ENCODE peak calls at places on chromosomes 5 and 9, in five cellular contexts. A, Q, F, Z and S are unnamed samples.

GRCh38 chr5:19777363-19777762 is 210.6 kb downstream of the CDH18 start:
- DNase-seq in A (no peak), Q (no peak), F (no peak), Z (no peak), S (no peak)

GRCh38 chr5:640461-641330 is 28.6 kb downstream of the CEP72 start:
- DNase-seq in A (no peak), Q (peak; percentile 22), F (no peak), Z (no peak), S (no peak)

GRCh38 chr9:136021171-136021890 is 60.2 kb upstream of the UBAC1 start:
- DNase-seq in A (no peak), Q (no peak), F (no peak), Z (no peak), S (no peak)

GRCh38 chr9:2116073-2116472 is 100.9 kb downstream of the SMARCA2 start:
- DNase-seq in A (no peak), Q (no peak), F (no peak), Z (no peak), S (no peak)

GRCh38 chr9:133403766-133404439 is 13.9 kb downstream of the REXO4 start:
- DNase-seq in A (no peak), Q (peak; percentile 78), F (peak; percentile 59), Z (no peak), S (peak; percentile 51)

GRCh38 chr5:98770158-98770910 is 3.1 kb upstream of the RGMB start:
- DNase-seq in A (peak; percentile 68), Q (peak; percentile 67), F (peak; percentile 30), Z (peak; percentile 45), S (peak; percentile 42)

GRCh38 chr5:172420215-172420934 is 34.0 kb downstream of the SH3PXD2B start:
- DNase-seq in A (peak; percentile 89), Q (peak; percentile 86), F (peak; percentile 92), Z (peak; percentile 65), S (peak; percentile 74)

GRCh38 chr9:125457357-125457756 is 195.7 kb downstream of the GAPVD1 start:
- DNase-seq in A (no peak), Q (no peak), F (no peak), Z (no peak), S (no peak)

GRCh38 chr9:101571114-101571513 is 23.7 kb downstream of the PPP3R2 start:
- DNase-seq in A (no peak), Q (no peak), F (no peak), Z (no peak), S (no peak)

GRCh38 chr5:142364251-142365145 is 39.7 kb upstream of the SPRY4 start:
- DNase-seq in A (peak; percentile 32), Q (peak; percentile 63), F (no peak), Z (peak; percentile 39), S (peak; percentile 82)

GRCh38 chr5:109939109-109939682 is 249.5 kb downstream of the MAN2A1 start:
- DNase-seq in A (no peak), Q (no peak), F (no peak), Z (no peak), S (no peak)

GRCh38 chr9:119400607-119401006 is 31.4 kb upstream of the BRINP1 start:
- DNase-seq in A (no peak), Q (no peak), F (no peak), Z (no peak), S (no peak)

GRCh38 chr5:81334304-81335061 is 33.1 kb downstream of the ZCCHC9 start:
- DNase-seq in A (no peak), Q (no peak), F (no peak), Z (no peak), S (no peak)

GRCh38 chr5:170067152-170067551 is 38.5 kb upstream of the FOXI1 start:
- DNase-seq in A (no peak), Q (no peak), F (no peak), Z (no peak), S (no peak)

GRCh38 chr9:130963916-130964315 is 24.9 kb upstream of the FIBCD1 start:
- DNase-seq in A (no peak), Q (no peak), F (no peak), Z (no peak), S (no peak)

GRCh38 chr9:82148849-82149544 is 160.4 kb downstream of the SPATA31D1 start:
- DNase-seq in A (no peak), Q (no peak), F (no peak), Z (no peak), S (no peak)

GRCh38 chr5:134026521-134027202 is 21.9 kb upstream of the VDAC1 start:
- DNase-seq in A (no peak), Q (peak; percentile 69), F (peak; percentile 54), Z (no peak), S (peak; percentile 58)

GRCh38 chr9:124280176-124280691 is 22.5 kb downstream of the NEK6 start:
- DNase-seq in A (peak; percentile 78), Q (peak; percentile 52), F (no peak), Z (no peak), S (peak; percentile 48)

GRCh38 chr9:14251146-14252071 is 62.5 kb downstream of the NFIB start:
- DNase-seq in A (peak; percentile 76), Q (peak; percentile 66), F (peak; percentile 92), Z (peak; percentile 79), S (peak; percentile 94)

GRCh38 chr5:77400645-77401044 is 91.5 kb downstream of the WDR41 start:
- DNase-seq in A (no peak), Q (no peak), F (no peak), Z (no peak), S (no peak)

GRCh38 chr9:8419871-8420270 is 620.3 kb upstream of the DMAC1 start:
- DNase-seq in A (no peak), Q (no peak), F (no peak), Z (no peak), S (no peak)

GRCh38 chr9:85319946-85320345 is 421.8 kb downstream of the AGTPBP1 start:
- DNase-seq in A (no peak), Q (no peak), F (no peak), Z (no peak), S (no peak)

GRCh38 chr9:116475201-116475600 is 211.9 kb upstream of the TRIM32 start:
- DNase-seq in A (no peak), Q (no peak), F (no peak), Z (no peak), S (no peak)

GRCh38 chr5:74185599-74185998 is 454.9 kb downstream of the ENC1 start:
- DNase-seq in A (no peak), Q (no peak), F (no peak), Z (no peak), S (no peak)

GRCh38 chr9:134698587-134699342 is 57.2 kb downstream of the COL5A1 start:
- DNase-seq in A (no peak), Q (peak; percentile 71), F (peak; percentile 53), Z (peak; percentile 63), S (peak; percentile 38)

GRCh38 chr5:120457839-120458507 is 6.1 kb upstream of the PRR16 start:
- DNase-seq in A (peak; percentile 81), Q (peak; percentile 67), F (peak; percentile 72), Z (peak; percentile 81), S (peak; percentile 62)

GRCh38 chr5:39624268-39624886 is 199.6 kb upstream of the DAB2 start:
- DNase-seq in A (no peak), Q (no peak), F (peak; percentile 50), Z (no peak), S (peak; percentile 41)

GRCh38 chr5:95940758-95941682 is 20.6 kb downstream of the ELL2 start:
- DNase-seq in A (no peak), Q (no peak), F (no peak), Z (no peak), S (no peak)

GRCh38 chr9:8783999-8784398 is 984.4 kb upstream of the DMAC1 start:
- DNase-seq in A (no peak), Q (no peak), F (no peak), Z (no peak), S (no peak)

GRCh38 chr5:52948418-52949076 is 40.6 kb upstream of the ITGA2 start:
- DNase-seq in A (peak; percentile 74), Q (no peak), F (peak; percentile 43), Z (peak; percentile 17), S (peak; percentile 76)

GRCh38 chr9:114723926-114724325 is 41.9 kb upstream of the TEX48 start:
- DNase-seq in A (no peak), Q (no peak), F (no peak), Z (no peak), S (no peak)

GRCh38 chr5:133265257-133265656 is 213.4 kb downstream of the HSPA4 start:
- DNase-seq in A (no peak), Q (no peak), F (no peak), Z (no peak), S (no peak)

GRCh38 chr5:31291323-31291854 is 97.9 kb downstream of the CDH6 start:
- DNase-seq in A (no peak), Q (no peak), F (no peak), Z (no peak), S (no peak)

GRCh38 chr5:95533761-95534160 is 21.0 kb downstream of the SKIC3 start:
- DNase-seq in A (no peak), Q (no peak), F (no peak), Z (no peak), S (no peak)

GRCh38 chr9:106927916-106928315 is 65.0 kb downstream of the ZNF462 start:
- DNase-seq in A (no peak), Q (no peak), F (no peak), Z (no peak), S (no peak)

DNA sequence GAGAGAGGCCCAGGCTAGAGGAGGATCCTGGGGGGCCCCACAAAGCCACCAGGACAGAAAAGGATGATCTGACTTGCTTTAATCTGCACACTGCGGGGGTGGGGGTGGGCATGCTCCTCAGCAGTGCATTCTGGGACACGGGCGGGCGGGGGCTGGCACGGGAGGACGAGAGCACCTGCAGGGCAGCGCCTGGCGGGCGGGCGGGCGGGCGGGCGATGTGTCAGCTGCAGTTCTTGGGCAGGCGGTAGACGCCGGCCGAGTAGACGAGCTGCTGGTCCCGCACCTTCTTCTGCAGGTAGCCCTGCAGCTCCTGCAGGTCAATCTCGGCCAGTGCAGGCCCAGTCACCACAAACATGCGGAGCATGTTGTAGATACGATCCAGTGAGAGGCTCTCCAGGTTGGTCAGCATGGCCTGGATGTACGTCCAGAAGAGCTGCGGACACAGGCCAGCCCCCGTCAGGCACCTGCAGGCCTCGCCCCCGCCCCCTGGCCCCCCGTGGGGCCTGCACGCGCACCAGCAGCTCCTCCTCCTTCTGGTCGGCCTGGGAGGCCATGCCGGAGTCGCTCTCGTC is 3.0 kb upstream of the TMEM210 start:
- DNase-seq in A (no peak), Q (no peak), F (no peak), Z (no peak), S (no peak)
- TF ChIP-seq CTCF in A (no peak), Q (no peak), F (no peak), Z (no peak), S (no peak)

GRCh38 chr9:5274770-5275169 is 29.7 kb downstream of the RLN2 start:
- DNase-seq in A (no peak), Q (no peak), F (no peak), Z (no peak), S (no peak)
- H3K4me1 ChIP-seq in A (no peaks in the 10 kb centered on the region), Q (no peaks in the 10 kb centered on the region), F (no peaks in the 10 kb centered on the region), Z (no peaks in the 10 kb centered on the region), S (no peaks in the 10 kb centered on the region)

GRCh38 chr9:127955294-127956015 is 17.8 kb upstream of the DPM2 start:
- DNase-seq in A (no peak), Q (peak; percentile 90), F (peak; percentile 92), Z (peak; percentile 80), S (peak; percentile 98)
- TF ChIP-seq CTCF in A (no peak), Q (peak; percentile 53), F (peak; percentile 55), Z (peak; percentile 54), S (peak; percentile 50)

DNA sequence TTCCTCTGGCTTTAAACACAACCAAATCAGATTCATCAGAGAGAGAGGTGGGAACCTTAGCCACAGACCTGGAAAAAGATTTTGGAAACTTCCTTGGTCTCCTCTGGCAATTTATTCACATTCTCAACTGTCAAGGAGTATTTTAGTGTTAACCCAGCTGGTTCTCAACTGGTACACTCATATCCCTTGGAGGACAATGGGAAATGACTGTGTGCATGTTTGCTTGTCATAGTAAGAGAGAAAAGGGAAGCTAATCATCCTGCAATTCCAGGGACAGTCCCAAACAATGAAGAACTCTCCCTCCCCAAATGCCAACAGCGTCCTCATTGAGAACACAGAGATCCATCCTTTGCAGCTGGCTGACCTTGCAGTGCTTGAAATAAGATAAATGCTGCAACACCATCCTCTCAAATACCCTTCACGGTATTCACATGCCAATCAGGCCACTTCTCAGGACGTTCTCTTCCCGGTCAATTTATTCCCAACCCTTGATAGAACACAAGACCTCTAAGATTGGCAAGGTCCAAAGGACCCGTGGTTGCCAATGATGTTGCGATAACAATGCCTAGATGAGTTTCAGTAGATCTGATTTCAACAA is 75.5 kb downstream of the EPB41L4B start:
- DNase-seq in A (no peak), Q (no peak), F (no peak), Z (no peak), S (no peak)
- H3K4me1 ChIP-seq in A (no peaks in the 10 kb centered on the region), Q (no peaks in the 10 kb centered on the region), F (peaks cover 45% of the 10 kb centered on the region), Z (peaks cover 7% of the 10 kb centered on the region), S (peaks cover 7% of the 10 kb centered on the region)